ENCODE peak calls at places on chromosomes 13 and 19, in four cellular contexts. One of them, this sample, is unnamed.

GRCh38 chr19:49555600-49556411 is 24.6 kb downstream of the NOSIP start:
- DNase-seq in HepG2: no peak
- DNase-seq in K562: peak; percentile 94
- DNase-seq in HCT116: peak; percentile 40
- DNase-seq in this sample: no peak

GRCh38 chr13:33740134-33740538 is 77.8 kb upstream of the RFC3 start:
- DNase-seq in HepG2: no peak
- DNase-seq in K562: no peak
- DNase-seq in HCT116: no peak
- DNase-seq in this sample: no peak

GRCh38 chr19:43526884-43527859 is at the start of gene ETHE1:
- DNase-seq in HepG2: peak; percentile 44
- DNase-seq in K562: peak; percentile 90
- DNase-seq in HCT116: no peak
- DNase-seq in this sample: no peak

GRCh38 chr13:110944121-110944967 is 29.5 kb upstream of the ANKRD10 start:
- DNase-seq in HepG2: peak; percentile 52
- DNase-seq in K562: peak; percentile 61
- DNase-seq in HCT116: peak; percentile 77
- DNase-seq in this sample: peak; percentile 38

GRCh38 chr19:56106397-56106849 is 14.7 kb downstream of the ZNF787 start:
- DNase-seq in HepG2: no peak
- DNase-seq in K562: no peak
- DNase-seq in HCT116: no peak
- DNase-seq in this sample: no peak

GRCh38 chr19:7849631-7850428 is 19.8 kb downstream of the EVI5L start:
- DNase-seq in HepG2: no peak
- DNase-seq in K562: no peak
- DNase-seq in HCT116: no peak
- DNase-seq in this sample: no peak

GRCh38 chr13:45540864-45541263 is 74.7 kb downstream of the ERICH6B start:
- DNase-seq in HepG2: no peak
- DNase-seq in K562: no peak
- DNase-seq in HCT116: no peak
- DNase-seq in this sample: no peak

GRCh38 chr19:48963371-48964204 is 1.5 kb upstream of the FTL start:
- DNase-seq in HepG2: peak; percentile 98
- DNase-seq in K562: peak; percentile 92
- DNase-seq in HCT116: no peak
- DNase-seq in this sample: no peak

GRCh38 chr19:46745521-46746280 is at the start of gene FKRP:
- DNase-seq in HepG2: no peak
- DNase-seq in K562: peak; percentile 73
- DNase-seq in HCT116: no peak
- DNase-seq in this sample: no peak

GRCh38 chr19:44757735-44758505 is 9.4 kb downstream of the BCL3 start:
- DNase-seq in HepG2: no peak
- DNase-seq in K562: no peak
- DNase-seq in HCT116: no peak
- DNase-seq in this sample: no peak
- H3K27ac ChIP-seq in HepG2: no peak overlapping the region
- H3K27ac ChIP-seq in K562: no peak overlapping the region
- H3K27ac ChIP-seq in HCT116: peak overlapping the region; percentile 18
- H3K27ac ChIP-seq in this sample: no peak overlapping the region

GRCh38 chr13:38564751-38565150 is 122.1 kb upstream of the FREM2 start:
- DNase-seq in HepG2: no peak
- DNase-seq in K562: no peak
- DNase-seq in HCT116: no peak
- DNase-seq in this sample: no peak
- TF ChIP-seq TCF7L2 in HepG2: no peak
- TF ChIP-seq TCF7L2 in K562: no peak
- TF ChIP-seq TCF7L2 in HCT116: no peak
- TF ChIP-seq TCF7L2 in this sample: no peak

GRCh38 chr19:17946965-17947784 is 14.4 kb downstream of the CCDC124 start:
- DNase-seq in HepG2: peak; percentile 13
- DNase-seq in K562: no peak
- DNase-seq in HCT116: no peak
- DNase-seq in this sample: no peak
- H3K27ac ChIP-seq in HepG2: no peak overlapping the region
- H3K27ac ChIP-seq in K562: peak overlapping the region; percentile 55
- H3K27ac ChIP-seq in HCT116: peak overlapping the region; percentile 64
- H3K27ac ChIP-seq in this sample: peak overlapping the region; percentile 40

GRCh38 chr19:22935151-22935550 is 67.8 kb downstream of the ZNF728 start:
- DNase-seq in HepG2: no peak
- DNase-seq in K562: no peak
- DNase-seq in HCT116: no peak
- DNase-seq in this sample: no peak
- TF ChIP-seq TCF7L2 in HepG2: no peak
- TF ChIP-seq TCF7L2 in K562: no peak
- TF ChIP-seq TCF7L2 in HCT116: no peak
- TF ChIP-seq TCF7L2 in this sample: no peak

GRCh38 chr13:28489975-28490550 is 4.9 kb downstream of the FLT1 start:
- DNase-seq in HepG2: no peak
- DNase-seq in K562: no peak
- DNase-seq in HCT116: no peak
- DNase-seq in this sample: no peak

GRCh38 chr13:28486144-28486543 is 8.8 kb downstream of the FLT1 start:
- DNase-seq in HepG2: no peak
- DNase-seq in K562: no peak
- DNase-seq in HCT116: no peak
- DNase-seq in this sample: no peak

GRCh38 chr13:28488376-28489005 is 6.4 kb downstream of the FLT1 start:
- DNase-seq in HepG2: no peak
- DNase-seq in K562: no peak
- DNase-seq in HCT116: no peak
- DNase-seq in this sample: no peak

GRCh38 chr13:28492527-28493367 is 2.2 kb downstream of the FLT1 start:
- DNase-seq in HepG2: no peak
- DNase-seq in K562: no peak
- DNase-seq in HCT116: no peak
- DNase-seq in this sample: no peak

GRCh38 chr13:28489536-28489935 is 5.4 kb downstream of the FLT1 start:
- DNase-seq in HepG2: no peak
- DNase-seq in K562: no peak
- DNase-seq in HCT116: no peak
- DNase-seq in this sample: no peak
- H3K27ac ChIP-seq in HepG2: no peak overlapping the region
- H3K27ac ChIP-seq in K562: no peak overlapping the region
- H3K27ac ChIP-seq in HCT116: no peak overlapping the region
- H3K27ac ChIP-seq in this sample: no peak overlapping the region

GRCh38 chr13:30340367-30341184 is 33.2 kb upstream of the KATNAL1 start:
- DNase-seq in HepG2: no peak
- DNase-seq in K562: peak; percentile 66
- DNase-seq in HCT116: peak; percentile 16
- DNase-seq in this sample: no peak
- TF ChIP-seq TCF7L2 in HepG2: no peak
- TF ChIP-seq TCF7L2 in K562: no peak
- TF ChIP-seq TCF7L2 in HCT116: no peak
- TF ChIP-seq TCF7L2 in this sample: no peak

DNA sequence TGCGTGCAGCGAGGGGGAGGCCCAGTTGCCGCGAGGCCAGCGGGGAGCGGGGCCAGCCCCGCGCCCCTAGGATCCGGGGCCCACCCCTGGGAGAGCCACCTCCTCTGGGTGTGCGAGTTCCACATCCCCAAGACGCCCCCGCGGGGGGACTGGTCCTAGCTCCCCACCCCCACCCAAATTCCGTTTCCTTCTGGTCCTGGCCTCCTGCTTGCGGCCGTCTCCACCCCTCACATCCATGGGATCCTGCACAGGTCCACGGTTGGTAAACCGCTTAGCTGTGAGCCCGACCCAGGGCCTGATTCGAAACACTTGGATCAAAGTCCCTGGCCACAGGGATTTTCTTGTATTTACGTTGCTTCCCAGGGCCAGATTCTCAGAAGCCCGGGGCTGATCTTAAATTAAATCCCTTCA is 324 bp upstream of the FBXO17 start:
- DNase-seq in HepG2: peak; percentile 60
- DNase-seq in K562: no peak
- DNase-seq in HCT116: no peak
- DNase-seq in this sample: peak; percentile 88
- H3K27ac ChIP-seq in HepG2: peak overlapping the region; percentile 99
- H3K27ac ChIP-seq in K562: peak overlapping the region; percentile 75
- H3K27ac ChIP-seq in HCT116: peak overlapping the region; percentile 61
- H3K27ac ChIP-seq in this sample: peak overlapping the region; percentile 97

GRCh38 chr13:97913206-97913605 is 40.3 kb upstream of the IPO5 start:
- DNase-seq in HepG2: no peak
- DNase-seq in K562: no peak
- DNase-seq in HCT116: no peak
- DNase-seq in this sample: no peak

GRCh38 chr13:97911311-97912138 is 42.0 kb upstream of the IPO5 start:
- DNase-seq in HepG2: peak; percentile 19
- DNase-seq in K562: peak; percentile 22
- DNase-seq in HCT116: peak; percentile 21
- DNase-seq in this sample: peak; percentile 2

GRCh38 chr13:97912139-97912535 is 41.3 kb upstream of the IPO5 start:
- DNase-seq in HepG2: no peak
- DNase-seq in K562: no peak
- DNase-seq in HCT116: no peak
- DNase-seq in this sample: no peak

GRCh38 chr13:97914537-97914936 is 38.9 kb upstream of the IPO5 start:
- DNase-seq in HepG2: no peak
- DNase-seq in K562: no peak
- DNase-seq in HCT116: no peak
- DNase-seq in this sample: no peak
- TF ChIP-seq TCF7L2 in HepG2: no peak
- TF ChIP-seq TCF7L2 in K562: no peak
- TF ChIP-seq TCF7L2 in HCT116: no peak
- TF ChIP-seq TCF7L2 in this sample: no peak

DNA sequence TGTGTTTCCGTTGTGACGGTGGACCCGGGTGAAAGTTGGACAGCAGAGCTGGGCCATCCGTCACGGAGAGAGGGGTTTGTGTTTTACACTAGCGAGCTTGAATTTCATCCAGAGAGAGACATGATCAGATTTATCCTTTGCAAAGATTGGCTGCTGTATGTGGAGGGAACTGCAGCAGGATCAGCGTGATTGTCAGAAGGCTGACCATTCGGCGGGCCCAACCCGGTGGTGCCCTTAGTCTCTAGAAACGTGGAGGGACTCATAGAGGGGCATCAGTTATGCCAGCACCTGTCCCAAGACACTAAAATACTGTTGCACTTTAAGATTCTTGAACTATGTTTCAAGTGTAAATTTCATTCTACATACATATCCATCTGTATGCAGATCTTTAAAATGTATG is 6.9 kb downstream of the FAM124A start:
- DNase-seq in HepG2: no peak
- DNase-seq in K562: no peak
- DNase-seq in HCT116: no peak
- DNase-seq in this sample: no peak
- H3K27ac ChIP-seq in HepG2: no peak overlapping the region
- H3K27ac ChIP-seq in K562: no peak overlapping the region
- H3K27ac ChIP-seq in HCT116: no peak overlapping the region
- H3K27ac ChIP-seq in this sample: no peak overlapping the region

This sample was measured in Panc1.